ENCODE peak calls at places on chromosomes 6 and 20, in ten cellular contexts. S is D721Med, P is choroid plexus epithelial cell, E is right atrium auricular region, L is fibroblast of pulmonary artery, T is nephron progenitor cell, Z is H1, O is upper lobe of right lung, A is RWPE1, I is WERI-Rb-1. W is an unnamed sample.

GRCh38 chr6:156776470-156776840 is 723 bp upstream of the ARID1B start:
- DNase-seq in S (no peak), P (peak), E (no peak), T (no peak), O (no peak), I (no peak), Z (no peak), L (peak), A (no peak), W (peak)

GRCh38 chr6:83055366-83055964 is 10.2 kb downstream of the UBE3D start:
- DNase-seq in A (peak), E (no peak), L (peak), P (peak), S (peak), T (peak), Z (no peak), I (peak), O (no peak), W (peak)

GRCh38 chr6:167567142-167568033 is 242.5 kb downstream of the TTLL2 start:
- DNase-seq in Z (no peak), O (no peak), A (no peak), S (no peak), L (peak), E (peak), P (no peak), T (no peak), I (no peak), W (no peak)

GRCh38 chr20:52105045-52105572 is 86.5 kb downstream of the ZFP64 start:
- DNase-seq in S (no peak), L (peak), E (no peak), O (peak), P (peak), T (peak), Z (no peak), I (no peak), A (peak), W (peak)

GRCh38 chr20:6558361-6558760 is 209.1 kb upstream of the BMP2 start:
- DNase-seq in Z (no peak), O (no peak), A (no peak), S (no peak), T (no peak), I (no peak), P (no peak), E (no peak), L (no peak), W (peak)

GRCh38 chr20:58649288-58650180 is 1.5 kb upstream of the STX16 start:
- DNase-seq in Z (no peak), L (no peak), T (peak), O (peak), S (no peak), I (no peak), P (no peak), A (no peak), E (peak), W (no peak)

GRCh38 chr20:36591854-36592641 is 13.5 kb upstream of the RAB5IF start:
- DNase-seq in A (no peak), O (no peak), T (no peak), I (peak), Z (no peak), S (no peak), P (peak), L (peak), E (no peak), W (peak)

GRCh38 chr6:12479885-12480284 is 189.7 kb downstream of the EDN1 start:
- DNase-seq in P (no peak), Z (no peak), L (peak), I (no peak), A (no peak), S (no peak), O (no peak), E (no peak), T (no peak), W (no peak)

GRCh38 chr6:39865011-39865888 is 69.0 kb downstream of the MOCS1 start:
- DNase-seq in E (peak), Z (peak), T (peak), A (peak), O (peak), S (peak), P (peak), L (peak), I (peak), W (peak)

GRCh38 chr6:83065511-83066192 is at the start of gene UBE3D:
- DNase-seq in T (peak), E (peak), P (peak), S (peak), I (peak), O (peak), Z (peak), A (peak), L (peak), W (peak)

DNA sequence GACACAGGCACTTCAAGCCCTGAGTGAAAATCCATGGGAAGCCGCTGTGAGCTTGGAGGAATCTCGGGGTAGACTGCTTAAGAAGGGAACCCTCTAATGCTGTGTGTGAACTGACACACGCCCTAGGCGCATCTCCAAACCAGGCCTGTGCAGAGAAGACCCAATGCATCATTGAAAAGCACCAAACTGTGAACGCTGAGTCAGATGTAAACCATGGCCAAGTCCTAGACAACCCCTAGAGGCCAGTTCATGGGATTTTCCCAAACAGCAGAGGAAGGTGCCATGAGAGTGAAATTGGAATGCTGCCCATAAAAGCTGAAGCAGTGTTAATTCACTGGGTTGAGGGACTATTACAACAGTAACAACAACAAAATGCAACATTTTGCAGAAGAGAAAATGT is 296.5 kb downstream of the SMOC2 start:
- DNase-seq in T (no peak), S (no peak), L (no peak), E (no peak), Z (no peak), I (no peak), P (no peak), O (no peak), A (peak), W (peak)
- TF ChIP-seq CTCF in T (no peak), S (no peak), L (no peak), E (no peak), Z (no peak), I (no peak), P (no peak), O (no peak), A (no peak), W (peak)

DNA sequence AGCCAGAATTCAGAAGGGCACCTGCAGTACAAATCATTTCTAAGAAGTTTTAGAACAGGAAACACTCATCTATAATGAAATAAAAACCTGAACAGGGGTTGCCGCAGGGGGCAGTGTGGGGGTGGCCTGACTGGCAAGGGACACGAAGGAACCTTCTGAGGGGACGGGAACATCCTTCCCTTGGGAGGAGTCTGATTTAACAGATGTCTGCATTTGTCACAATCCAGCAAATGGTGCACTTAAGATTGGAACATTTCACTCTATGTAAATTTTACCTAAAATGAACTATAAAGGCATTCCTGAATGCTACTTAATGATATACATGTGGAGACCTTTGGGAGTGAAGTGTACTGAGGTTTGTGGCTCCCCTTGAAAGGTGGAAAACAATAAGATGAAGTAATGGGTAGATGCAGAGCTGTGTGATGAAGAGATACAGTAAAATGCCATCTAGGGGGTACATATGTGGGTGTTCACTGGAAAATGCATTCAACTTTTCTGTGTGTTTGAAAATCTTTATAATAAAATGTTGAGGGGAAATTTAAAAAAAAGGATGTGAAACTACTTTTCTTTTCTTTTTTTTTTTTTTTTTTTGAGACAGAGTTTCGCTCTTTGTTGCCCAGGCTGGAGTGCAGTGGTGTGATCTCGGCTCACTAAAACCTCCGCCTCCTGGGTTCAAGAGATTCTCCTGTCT is 89.5 kb downstream of the SNX5 start:
- DNase-seq in O (no peak), T (no peak), S (no peak), Z (no peak), P (no peak), L (no peak), I (no peak), E (no peak), A (no peak), W (no peak)
- TF ChIP-seq CTCF in O (peak), T (no peak), S (no peak), Z (no peak), P (peak), L (no peak), I (no peak), E (no peak), A (no peak), W (no peak)

GRCh38 chr6:125868252-125868651 is 77.5 kb downstream of the NCOA7 start:
- DNase-seq in O (no peak), Z (no peak), T (no peak), I (no peak), P (peak), A (peak), L (no peak), S (no peak), E (no peak), W (peak)

GRCh38 chr6:125868996-125869395 is 78.2 kb downstream of the NCOA7 start:
- DNase-seq in P (no peak), I (peak), E (no peak), Z (no peak), A (no peak), O (no peak), S (no peak), T (no peak), L (no peak), W (no peak)

GRCh38 chr6:125866433-125866832 is 75.7 kb downstream of the NCOA7 start:
- DNase-seq in S (no peak), E (no peak), T (no peak), A (no peak), O (no peak), I (no peak), L (no peak), Z (no peak), P (no peak), W (no peak)

GRCh38 chr6:125869427-125869826 is 78.7 kb downstream of the NCOA7 start:
- DNase-seq in L (no peak), P (no peak), I (peak), Z (no peak), S (no peak), T (no peak), A (no peak), E (no peak), O (no peak), W (no peak)

GRCh38 chr6:125867483-125867935 is 76.7 kb downstream of the NCOA7 start:
- DNase-seq in O (peak), P (peak), T (no peak), A (peak), I (no peak), E (no peak), Z (peak), S (no peak), L (peak), W (peak)
- TF ChIP-seq CTCF in O (no peak), P (no peak), T (no peak), A (no peak), I (no peak), E (no peak), Z (no peak), S (no peak), L (no peak), W (no peak)

DNA sequence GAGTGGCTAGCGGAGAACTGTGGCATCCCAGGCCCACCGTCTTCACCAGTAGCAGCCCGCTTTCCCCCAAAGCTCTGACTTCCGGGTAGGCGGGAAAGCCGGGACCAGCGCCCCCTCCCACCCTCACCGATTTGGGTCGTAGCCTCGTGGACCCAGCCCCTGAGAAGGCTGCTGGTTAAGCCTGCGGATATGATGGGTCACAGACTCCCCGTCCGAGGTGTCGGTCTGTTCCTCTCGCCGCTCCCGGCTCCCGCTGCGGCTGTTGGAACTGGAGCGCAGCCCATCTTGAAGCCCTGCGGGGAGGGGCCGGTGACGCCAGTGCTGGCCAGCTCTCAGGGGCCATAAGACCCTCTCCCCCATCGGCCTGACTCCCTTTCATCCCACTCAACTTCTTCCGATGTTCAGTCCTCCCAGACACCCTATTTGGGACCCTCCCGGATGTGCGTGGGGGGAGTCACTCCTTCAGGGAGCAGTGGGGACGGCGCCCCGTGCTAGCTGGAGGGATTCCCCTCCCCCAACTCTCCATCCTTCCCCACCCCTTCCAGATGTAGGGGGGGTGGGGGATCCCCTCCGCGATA is 772 bp downstream of the GNL1 start:
- DNase-seq in Z (no peak), L (peak), I (peak), T (peak), E (peak), S (no peak), A (peak), O (peak), P (peak), W (peak)
- TF ChIP-seq CTCF in Z (no peak), L (no peak), I (no peak), T (no peak), E (no peak), S (no peak), A (no peak), O (no peak), P (no peak), W (no peak)

DNA sequence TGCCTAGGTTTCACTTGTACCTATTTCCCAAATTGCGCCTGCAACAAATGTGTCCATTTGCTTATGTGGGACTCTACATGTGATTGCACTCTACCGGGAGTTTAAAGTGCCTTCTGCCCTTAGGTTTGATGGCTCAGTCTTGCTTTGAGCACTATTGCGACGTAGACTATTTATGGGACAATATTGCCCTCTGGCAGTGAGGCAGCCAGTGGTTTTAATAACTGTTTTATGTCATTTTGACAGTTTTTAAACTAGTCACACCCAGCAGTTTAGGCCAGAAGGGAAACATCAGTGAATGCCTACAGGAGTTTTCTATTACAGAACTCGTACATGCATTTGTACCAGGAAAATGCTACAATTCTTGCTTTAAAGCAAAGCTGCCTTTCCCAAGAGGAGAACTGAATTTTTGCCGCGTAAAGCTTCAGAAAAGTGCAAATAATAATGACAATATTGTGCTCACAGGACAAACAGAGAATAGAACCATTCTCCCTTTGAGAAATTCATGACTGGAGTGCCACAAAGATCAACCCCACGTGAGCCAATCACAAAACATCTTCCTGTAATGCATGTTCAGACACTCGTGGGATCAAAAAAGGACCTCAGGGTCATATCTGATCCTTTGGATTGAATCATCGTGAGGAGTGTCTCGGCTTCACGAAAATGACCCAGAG is 813.6 kb downstream of the KIF16B start:
- DNase-seq in Z (no peak), A (no peak), I (no peak), O (no peak), P (no peak), L (peak), T (no peak), E (no peak), S (no peak), W (peak)
- TF ChIP-seq CTCF in Z (no peak), A (no peak), I (no peak), O (no peak), P (no peak), L (no peak), T (no peak), E (no peak), S (no peak), W (no peak)

GRCh38 chr6:21522773-21523490 is 70.6 kb upstream of the SOX4 start:
- DNase-seq in L (no peak), I (peak), E (no peak), P (no peak), A (no peak), S (no peak), O (no peak), T (peak), Z (peak), W (no peak)
- TF ChIP-seq CTCF in L (no peak), I (peak), E (no peak), P (peak), A (no peak), S (peak), O (no peak), T (no peak), Z (peak), W (no peak)

GRCh38 chr6:89563866-89564265 is 74.7 kb downstream of the LYRM2 start:
- DNase-seq in T (no peak), P (no peak), I (no peak), S (no peak), E (no peak), Z (no peak), L (no peak), O (no peak), A (no peak), W (no peak)

GRCh38 chr6:89559487-89559886 is 79.1 kb downstream of the LYRM2 start:
- DNase-seq in S (no peak), T (peak), Z (no peak), L (peak), O (no peak), A (no peak), I (no peak), E (no peak), P (peak), W (peak)

GRCh38 chr6:89566011-89566775 is 72.4 kb downstream of the LYRM2 start:
- DNase-seq in T (no peak), I (no peak), P (no peak), Z (no peak), A (no peak), E (no peak), S (no peak), O (no peak), L (no peak), W (no peak)

GRCh38 chr6:89564752-89565427 is 73.7 kb downstream of the LYRM2 start:
- DNase-seq in P (no peak), T (no peak), S (no peak), E (no peak), A (no peak), Z (no peak), L (no peak), O (no peak), I (no peak), W (no peak)

DNA sequence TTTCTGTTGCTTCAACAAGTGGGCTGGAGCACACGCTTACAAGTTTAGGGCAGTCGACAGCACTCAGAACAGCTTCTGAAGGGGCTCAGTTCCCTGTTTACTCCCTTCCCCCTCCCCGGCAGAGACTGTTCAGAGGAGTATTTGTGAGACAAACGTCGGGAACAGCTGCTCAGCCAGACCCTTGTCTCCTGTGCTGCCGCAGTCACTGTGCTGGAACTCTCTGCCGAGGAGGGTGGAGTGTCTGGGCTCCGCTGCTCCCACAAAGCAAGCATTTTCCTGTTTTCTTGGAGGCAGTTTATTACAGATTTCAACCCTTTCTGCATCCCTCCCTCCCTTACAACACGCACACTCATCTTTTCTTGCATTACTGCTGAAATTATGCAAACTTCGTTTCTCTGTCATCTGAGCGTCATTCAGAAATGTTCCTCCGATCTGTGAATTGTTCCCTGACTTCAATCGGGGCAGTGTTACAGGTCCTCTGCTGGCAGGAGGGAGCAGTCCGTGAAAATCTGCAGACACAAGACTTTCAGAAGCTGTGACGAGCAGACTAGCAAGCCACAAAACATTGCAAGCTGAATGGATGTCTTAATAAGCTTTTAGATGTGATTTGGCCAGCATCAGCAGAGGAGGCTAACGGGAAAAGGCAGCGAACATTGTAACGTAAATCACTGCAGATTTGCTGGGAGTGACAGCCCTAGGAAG is 76.3 kb downstream of the LYRM2 start:
- DNase-seq in L (peak), T (no peak), E (no peak), S (no peak), I (peak), O (no peak), P (no peak), Z (no peak), A (no peak), W (no peak)
- TF ChIP-seq CTCF in L (no peak), T (no peak), E (no peak), S (no peak), I (peak), O (no peak), P (no peak), Z (no peak), A (no peak), W (no peak)

GRCh38 chr6:23180504-23181293 is 611.3 kb downstream of the HDGFL1 start:
- DNase-seq in I (peak), Z (no peak), S (no peak), T (no peak), O (peak), P (peak), E (no peak), A (no peak), L (peak), W (peak)
- TF ChIP-seq CTCF in I (no peak), Z (no peak), S (no peak), T (no peak), O (no peak), P (peak), E (no peak), A (no peak), L (peak), W (no peak)

DNA sequence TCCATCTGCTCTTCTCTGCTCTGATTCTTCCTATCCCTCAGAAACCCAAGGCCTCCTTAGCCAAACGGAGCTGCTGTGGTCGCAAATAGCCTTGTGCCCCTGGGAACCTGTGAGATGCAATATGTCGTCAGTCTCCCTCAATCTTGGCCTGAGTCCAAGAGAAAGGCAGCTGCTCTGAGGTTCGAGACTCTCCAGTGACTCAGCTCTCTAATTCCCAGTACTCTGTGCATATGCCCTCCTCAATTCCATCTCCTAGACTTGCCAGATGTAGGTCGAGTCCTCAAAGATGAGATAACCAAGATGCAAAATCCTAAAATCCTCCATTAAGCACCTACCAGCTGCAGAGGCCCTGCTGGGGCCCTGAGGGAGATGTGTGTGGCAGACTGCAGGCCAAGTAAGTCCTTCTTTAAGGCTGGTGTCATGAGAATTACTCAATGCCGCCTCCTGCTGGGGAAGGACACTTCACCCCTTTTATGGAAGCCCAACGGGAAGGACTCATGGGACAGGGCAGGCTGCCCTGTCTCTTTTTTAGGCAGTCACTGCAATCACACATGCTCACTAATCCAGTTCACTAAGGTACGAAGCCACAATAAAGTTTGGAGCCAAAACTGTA is 28.5 kb downstream of the C6orf15 start:
- DNase-seq in O (no peak), E (no peak), P (peak), S (no peak), Z (peak), L (peak), T (peak), I (peak), A (no peak), W (peak)
- TF ChIP-seq CTCF in O (peak), E (no peak), P (peak), S (peak), Z (peak), L (peak), T (peak), I (peak), A (no peak), W (peak)

W was measured in MCF 10A.